ENCODE peak calls at places on chromosomes 13 and 19, in ten cellular contexts. I, E, C, D, M, X, J, G, L and V are unnamed samples.

GRCh38 chr13:103883152-103883551 is 816.9 kb upstream of the SLC10A2 start:
- DNase-seq in I (peak; percentile 82), E (peak; percentile 49), C (no peak), D (peak; percentile 83), M (peak; percentile 68), X (peak; percentile 95), J (peak; percentile 87), G (peak; percentile 87), L (peak; percentile 81), V (peak; percentile 53)

GRCh38 chr13:74246398-74246975 is 112.3 kb upstream of the KLF12 start:
- DNase-seq in I (peak; percentile 66), E (no peak), C (no peak), D (no peak), M (no peak), X (peak; percentile 43), J (peak; percentile 43), G (no peak), L (no peak), V (no peak)

GRCh38 chr13:110070511-110071120 is 236.3 kb downstream of the COL4A1 start:
- DNase-seq in I (no peak), E (peak; percentile 43), C (no peak), D (no peak), M (no peak), X (peak; percentile 77), J (no peak), G (no peak), L (no peak), V (no peak)

GRCh38 chr19:58037927-58038687 is 4.3 kb downstream of the ZSCAN1 start:
- DNase-seq in I (no peak), E (no peak), C (no peak), D (no peak), M (no peak), X (no peak), J (no peak), G (peak; percentile 79), L (no peak), V (no peak)

GRCh38 chr13:21078501-21078900 is 17.1 kb upstream of the LATS2 start:
- DNase-seq in I (no peak), E (no peak), C (no peak), D (no peak), M (no peak), X (peak; percentile 42), J (no peak), G (no peak), L (no peak), V (no peak)

GRCh38 chr19:1009043-1009975 is 9.1 kb downstream of the GRIN3B start:
- DNase-seq in I (no peak), E (peak; percentile 68), C (no peak), D (no peak), M (no peak), X (peak; percentile 83), J (no peak), G (peak; percentile 89), L (no peak), V (peak; percentile 80)

GRCh38 chr13:19601749-19602725 is 31.4 kb upstream of the MPHOSPH8 start:
- DNase-seq in I (no peak), E (no peak), C (peak; percentile 76), D (no peak), M (peak; percentile 37), X (peak; percentile 27), J (peak; percentile 42), G (peak; percentile 90), L (peak; percentile 58), V (no peak)

GRCh38 chr13:91346848-91347211 is 657 bp upstream of the MIR17HG start:
- DNase-seq in I (no peak), E (no peak), C (no peak), D (no peak), M (no peak), X (no peak), J (no peak), G (no peak), L (no peak), V (peak; percentile 8)

GRCh38 chr13:90448466-90449037 is 898.9 kb upstream of the MIR17HG start:
- DNase-seq in I (no peak), E (no peak), C (no peak), D (no peak), M (no peak), X (no peak), J (no peak), G (no peak), L (no peak), V (no peak)

GRCh38 chr19:39483141-39483540 is 2.5 kb downstream of the TIMM50 start:
- DNase-seq in I (no peak), E (no peak), C (no peak), D (no peak), M (no peak), X (no peak), J (no peak), G (no peak), L (no peak), V (no peak)

GRCh38 chr19:39481676-39482075 is 1.0 kb downstream of the TIMM50 start:
- DNase-seq in I (no peak), E (no peak), C (no peak), D (no peak), M (no peak), X (no peak), J (no peak), G (no peak), L (no peak), V (no peak)

GRCh38 chr19:39481229-39481545 is 549 bp downstream of the TIMM50 start:
- DNase-seq in I (no peak), E (no peak), C (no peak), D (no peak), M (no peak), X (no peak), J (no peak), G (no peak), L (no peak), V (no peak)

GRCh38 chr19:39479916-39480315 is 722 bp upstream of the TIMM50 start:
- DNase-seq in I (no peak), E (no peak), C (no peak), D (no peak), M (no peak), X (no peak), J (no peak), G (no peak), L (no peak), V (no peak)

DNA sequence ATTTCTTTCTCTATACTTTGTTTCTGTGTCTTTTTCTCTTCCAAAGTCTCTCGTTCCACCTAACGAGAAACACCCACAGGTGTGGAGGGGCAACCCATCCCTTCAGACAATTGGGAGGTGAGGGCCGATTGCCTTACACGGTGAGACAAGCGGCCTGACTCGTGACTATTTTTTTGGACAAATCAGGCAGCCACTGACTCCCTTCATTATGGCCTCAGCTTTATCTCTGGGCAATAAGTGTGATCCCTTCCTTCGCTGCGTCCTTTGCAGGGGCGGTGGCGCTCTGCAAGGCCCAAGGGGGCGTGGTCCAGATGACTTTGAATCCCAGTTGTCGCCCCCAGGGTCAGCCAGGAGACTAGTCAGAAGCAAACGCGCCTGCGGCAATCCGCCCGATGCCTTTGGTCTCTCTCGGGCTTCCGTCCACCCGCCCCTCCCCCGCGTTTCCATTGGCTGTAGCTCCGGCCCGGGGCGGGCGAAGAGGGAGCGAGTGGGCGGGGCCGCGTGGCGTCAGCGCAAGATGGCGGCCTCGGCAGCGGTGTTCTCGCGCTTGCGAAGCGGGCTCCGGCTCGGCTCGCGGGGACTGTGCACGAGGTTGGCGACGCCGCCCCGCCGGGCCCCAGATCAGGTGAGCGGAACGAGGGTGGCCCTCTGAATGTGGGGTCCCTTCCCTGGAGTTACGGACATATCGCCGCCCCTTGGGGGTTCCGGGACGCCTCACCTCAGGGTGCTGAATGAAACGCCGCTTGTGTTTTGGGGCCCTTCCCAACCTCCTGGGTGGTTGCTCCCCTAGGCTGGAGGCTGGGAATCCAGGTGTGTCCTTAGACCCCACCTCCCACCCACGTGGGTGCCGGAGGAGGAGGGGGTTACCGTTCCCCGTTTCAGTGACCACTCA is at the start of gene TIMM50:
- DNase-seq in I (peak; percentile 97), E (peak; percentile 96), C (peak; percentile 92), D (peak; percentile 98), M (peak; percentile 97), X (peak; percentile 88), J (peak; percentile 99), G (peak; percentile 99), L (peak; percentile 94), V (peak; percentile 97)
- TF ChIP-seq POLR2A in I (peak; percentile 43), E (peak; percentile 79), C (peak; percentile 73), D (no peak), M (no peak), X (peak; percentile 83), J (no peak), G (peak; percentile 75), L (peak; percentile 82), V (peak; percentile 77)

GRCh38 chr19:13839938-13840750 is 36.8 kb upstream of the NANOS3 start:
- DNase-seq in I (peak; percentile 84), E (peak; percentile 62), C (no peak), D (no peak), M (peak; percentile 75), X (peak; percentile 51), J (peak; percentile 71), G (peak; percentile 90), L (no peak), V (no peak)
- TF ChIP-seq POLR2A in I (peak; percentile 24), E (no peak), C (peak; percentile 31), D (no peak), M (no peak), X (peak; percentile 81), J (no peak), G (peak; percentile 51), L (no peak), V (no peak)

GRCh38 chr13:60397693-60398437 is 845 bp downstream of the TDRD3 start:
- DNase-seq in I (peak; percentile 78), E (peak; percentile 43), C (peak; percentile 23), D (peak; percentile 16), M (peak; percentile 63), X (peak; percentile 67), J (peak; percentile 73), G (peak; percentile 93), L (peak; percentile 35), V (peak; percentile 73)
- TF ChIP-seq POLR2A in I (peak; percentile 6), E (peak; percentile 16), C (peak; percentile 48), D (no peak), M (no peak), X (peak; percentile 57), J (no peak), G (peak; percentile 62), L (peak; percentile 54), V (no peak)

GRCh38 chr19:5679289-5680082 is 830 bp downstream of the MICOS13 start:
- DNase-seq in I (peak; percentile 77), E (no peak), C (no peak), D (no peak), M (no peak), X (no peak), J (no peak), G (peak; percentile 57), L (no peak), V (no peak)

GRCh38 chr19:5681446-5682292 is 842 bp downstream of the HSD11B1L start:
- DNase-seq in I (no peak), E (no peak), C (no peak), D (no peak), M (no peak), X (no peak), J (no peak), G (no peak), L (no peak), V (no peak)

GRCh38 chr19:5680083-5680436 is 256 bp downstream of the MICOS13 start:
- DNase-seq in I (peak; percentile 79), E (no peak), C (no peak), D (no peak), M (no peak), X (peak; percentile 21), J (peak; percentile 75), G (no peak), L (no peak), V (no peak)

GRCh38 chr19:5682293-5682592 is 1.4 kb downstream of the HSD11B1L start:
- DNase-seq in I (no peak), E (no peak), C (no peak), D (no peak), M (no peak), X (no peak), J (no peak), G (no peak), L (no peak), V (no peak)

GRCh38 chr19:5680437-5681368 is at the start of the genes HSD11B1L and MICOS13:
- DNase-seq in I (peak; percentile 99), E (peak; percentile 99), C (peak; percentile 98), D (peak; percentile 99), M (peak; percentile 98), X (peak; percentile 98), J (peak; percentile 100), G (peak; percentile 100), L (peak; percentile 97), V (peak; percentile 99)
- TF ChIP-seq POLR2A in I (no peak), E (peak; percentile 34), C (peak; percentile 82), D (no peak), M (no peak), X (peak; percentile 74), J (no peak), G (peak; percentile 59), L (peak; percentile 79), V (peak; percentile 17)